ENCODE peak calls at places on chromosome 1, in six cellular contexts. One of them, this sample, is unnamed.
A peak's percentile ranks its signal among the peaks of the same experiment; 100 is the strongest.

GRCh38 chr1:17265162-17265561 is 16.3 kb downstream of the PADI3 start:
- DNase-seq in body of pancreas: no peak
- DNase-seq in cardiac muscle cell: no peak
- DNase-seq in hepatocyte: peak; percentile 26
- DNase-seq in RWPE1: peak; percentile 68
- DNase-seq in H9: peak; percentile 62
- DNase-seq in this sample: no peak

GRCh38 chr1:4061521-4062031 is 161.5 kb upstream of the C1orf174 start:
- DNase-seq in hepatocyte: no peak
- DNase-seq in body of pancreas: no peak
- DNase-seq in RWPE1: no peak
- DNase-seq in H9: no peak
- DNase-seq in cardiac muscle cell: no peak
- DNase-seq in this sample: no peak

GRCh38 chr1:211935448-211935970 is 99.8 kb downstream of the INTS7 start:
- DNase-seq in body of pancreas: no peak
- DNase-seq in H9: no peak
- DNase-seq in hepatocyte: no peak
- DNase-seq in cardiac muscle cell: no peak
- DNase-seq in RWPE1: no peak
- DNase-seq in this sample: no peak

GRCh38 chr1:37325509-37326437 is 148.6 kb upstream of the ZC3H12A start:
- DNase-seq in cardiac muscle cell: no peak
- DNase-seq in H9: peak; percentile 73
- DNase-seq in hepatocyte: no peak
- DNase-seq in RWPE1: no peak
- DNase-seq in body of pancreas: no peak
- DNase-seq in this sample: no peak

GRCh38 chr1:247294282-247294681 is 37.4 kb downstream of the ZNF496 start:
- DNase-seq in hepatocyte: no peak
- DNase-seq in RWPE1: peak; percentile 29
- DNase-seq in cardiac muscle cell: peak; percentile 77
- DNase-seq in body of pancreas: no peak
- DNase-seq in H9: no peak
- DNase-seq in this sample: no peak

GRCh38 chr1:231663211-231663792 is 36.7 kb downstream of the DISC1 start:
- DNase-seq in H9: no peak
- DNase-seq in cardiac muscle cell: peak; percentile 42
- DNase-seq in RWPE1: no peak
- DNase-seq in hepatocyte: no peak
- DNase-seq in body of pancreas: no peak
- DNase-seq in this sample: no peak

GRCh38 chr1:206430031-206430983 is 40.0 kb upstream of the IKBKE start:
- DNase-seq in RWPE1: peak; percentile 56
- DNase-seq in H9: no peak
- DNase-seq in cardiac muscle cell: peak; percentile 86
- DNase-seq in hepatocyte: no peak
- DNase-seq in body of pancreas: no peak
- DNase-seq in this sample: no peak

GRCh38 chr1:198669023-198669698 is 30.3 kb downstream of the PTPRC start:
- DNase-seq in RWPE1: peak; percentile 96
- DNase-seq in cardiac muscle cell: peak; percentile 84
- DNase-seq in body of pancreas: no peak
- DNase-seq in H9: no peak
- DNase-seq in hepatocyte: peak; percentile 9
- DNase-seq in this sample: no peak

GRCh38 chr1:69836961-69837636 is 269.4 kb downstream of the LRRC7 start:
- DNase-seq in H9: no peak
- DNase-seq in hepatocyte: no peak
- DNase-seq in RWPE1: no peak
- DNase-seq in cardiac muscle cell: peak; percentile 32
- DNase-seq in body of pancreas: no peak
- DNase-seq in this sample: no peak

GRCh38 chr1:94235189-94236020 is 2.0 kb downstream of the ARHGAP29 start:
- DNase-seq in H9: no peak
- DNase-seq in body of pancreas: no peak
- DNase-seq in RWPE1: no peak
- DNase-seq in hepatocyte: no peak
- DNase-seq in cardiac muscle cell: peak; percentile 32
- DNase-seq in this sample: no peak

GRCh38 chr1:11309385-11309784 is 36.4 kb downstream of the UBIAD1 start:
- DNase-seq in RWPE1: no peak
- DNase-seq in body of pancreas: no peak
- DNase-seq in hepatocyte: no peak
- DNase-seq in H9: no peak
- DNase-seq in cardiac muscle cell: no peak
- DNase-seq in this sample: no peak

GRCh38 chr1:215606564-215607168 is 39.6 kb downstream of the KCTD3 start:
- DNase-seq in body of pancreas: no peak
- DNase-seq in RWPE1: peak; percentile 17
- DNase-seq in cardiac muscle cell: peak; percentile 37
- DNase-seq in H9: no peak
- DNase-seq in hepatocyte: peak; percentile 25
- DNase-seq in this sample: no peak

GRCh38 chr1:44050261-44050660 is 19.0 kb upstream of the SLC6A9 start:
- DNase-seq in H9: no peak
- DNase-seq in cardiac muscle cell: peak; percentile 76
- DNase-seq in RWPE1: no peak
- DNase-seq in body of pancreas: no peak
- DNase-seq in hepatocyte: no peak
- DNase-seq in this sample: no peak

GRCh38 chr1:87134061-87134460 is 194.6 kb upstream of the LMO4 start:
- DNase-seq in cardiac muscle cell: no peak
- DNase-seq in body of pancreas: no peak
- DNase-seq in RWPE1: no peak
- DNase-seq in hepatocyte: no peak
- DNase-seq in H9: no peak
- DNase-seq in this sample: no peak

GRCh38 chr1:44812822-44813543 is 4.7 kb downstream of the BTBD19 start:
- DNase-seq in RWPE1: no peak
- DNase-seq in H9: peak; percentile 57
- DNase-seq in body of pancreas: peak; percentile 36
- DNase-seq in hepatocyte: no peak
- DNase-seq in cardiac muscle cell: no peak
- DNase-seq in this sample: no peak

GRCh38 chr1:62321438-62321837 is 2.2 kb upstream of the KANK4 start:
- DNase-seq in cardiac muscle cell: peak; percentile 40
- DNase-seq in H9: no peak
- DNase-seq in RWPE1: peak; percentile 88
- DNase-seq in hepatocyte: peak; percentile 75
- DNase-seq in body of pancreas: no peak
- DNase-seq in this sample: no peak

DNA sequence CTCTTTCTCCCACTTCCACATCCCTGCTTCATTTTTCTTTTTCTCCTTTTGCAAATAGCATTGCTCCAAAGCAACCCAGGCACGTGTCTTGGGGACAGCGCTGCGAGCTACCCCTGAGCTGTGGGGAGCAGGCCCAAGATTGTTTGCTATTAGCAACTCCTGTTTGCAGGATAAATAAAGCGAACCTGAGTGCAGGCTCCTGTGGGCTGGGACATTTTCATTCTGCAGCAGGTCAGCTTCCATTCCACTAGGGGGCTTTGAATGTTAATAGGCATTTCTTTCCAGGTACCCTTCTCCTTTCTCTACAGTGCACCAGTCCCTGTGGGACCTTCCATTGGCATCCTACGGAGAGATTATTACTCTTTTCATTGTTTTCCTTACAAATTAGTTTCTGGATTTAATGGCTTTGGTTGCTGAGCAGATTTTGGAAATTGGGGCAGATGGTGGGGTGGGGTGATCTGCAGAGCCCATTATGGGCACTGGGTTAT is 54.0 kb downstream of the OLFML3 start:
- DNase-seq in cardiac muscle cell: peak; percentile 24
- DNase-seq in hepatocyte: peak; percentile 55
- DNase-seq in H9: peak; percentile 72
- DNase-seq in body of pancreas: no peak
- DNase-seq in RWPE1: peak; percentile 51
- DNase-seq in this sample: no peak
- H3K27ac ChIP-seq in cardiac muscle cell: no peak overlapping the region
- H3K27ac ChIP-seq in hepatocyte: peak overlapping the region; percentile 79
- H3K27ac ChIP-seq in H9: peak overlapping the region; percentile 77
- H3K27ac ChIP-seq in body of pancreas: no peak overlapping the region
- H3K27ac ChIP-seq in RWPE1: no peak overlapping the region
- H3K27ac ChIP-seq in this sample: no peak overlapping the region

DNA sequence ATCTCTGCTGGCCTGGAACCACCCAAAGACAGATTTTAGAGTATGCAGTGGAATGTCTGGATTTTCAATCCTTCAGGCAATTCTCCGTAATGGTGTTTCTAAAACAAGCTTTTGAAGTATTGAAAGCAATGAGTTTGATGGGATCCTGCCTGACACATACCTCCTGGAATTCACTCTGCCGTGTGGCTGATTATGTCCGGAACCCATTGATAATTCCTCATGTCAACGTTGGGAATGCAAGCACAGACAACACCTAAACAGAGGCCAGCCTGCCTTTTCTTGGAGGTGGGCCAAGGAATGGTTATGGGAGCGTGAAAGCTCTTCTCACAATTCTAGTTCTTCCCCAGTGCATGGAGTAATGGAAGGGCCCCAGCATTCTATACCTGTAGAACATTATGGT is 168.9 kb upstream of the HMCN1 start:
- DNase-seq in cardiac muscle cell: peak; percentile 33
- DNase-seq in RWPE1: peak; percentile 95
- DNase-seq in hepatocyte: peak; percentile 25
- DNase-seq in body of pancreas: no peak
- DNase-seq in H9: no peak
- DNase-seq in this sample: no peak
- H3K27ac ChIP-seq in cardiac muscle cell: peak overlapping the region; percentile 18
- H3K27ac ChIP-seq in RWPE1: peak overlapping the region; percentile 22
- H3K27ac ChIP-seq in hepatocyte: no peak overlapping the region
- H3K27ac ChIP-seq in body of pancreas: no peak overlapping the region
- H3K27ac ChIP-seq in H9: no peak overlapping the region
- H3K27ac ChIP-seq in this sample: no peak overlapping the region

DNA sequence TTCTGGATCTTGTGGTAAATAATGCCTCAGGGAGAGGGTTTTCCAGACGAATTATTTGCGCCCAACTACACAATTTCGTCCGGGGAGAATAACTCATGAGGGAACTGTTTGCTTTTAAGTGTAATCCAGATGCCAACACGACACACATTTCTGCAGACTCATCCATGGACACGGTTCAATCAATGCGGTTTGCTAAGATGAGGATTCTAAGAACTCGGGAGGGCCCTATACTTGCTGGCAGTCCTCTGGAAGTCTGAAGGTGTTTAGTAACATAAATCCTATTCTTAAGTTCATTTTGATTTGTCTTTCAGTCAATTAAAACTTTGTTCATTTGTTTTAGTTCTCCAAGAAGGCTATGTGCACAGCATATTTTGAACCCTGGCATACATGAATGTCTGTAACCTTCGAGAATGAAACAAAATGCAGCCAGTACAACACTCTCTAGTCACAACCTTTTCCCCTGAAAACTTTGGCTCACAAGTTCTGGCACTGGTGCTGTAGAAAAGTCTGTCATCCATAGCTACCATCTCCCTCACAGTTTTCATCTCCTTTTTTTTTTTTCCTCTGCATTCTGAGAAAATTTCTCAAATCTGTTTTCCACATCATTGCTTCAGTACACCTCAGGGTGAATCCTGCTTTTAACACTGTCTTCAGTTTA is 38.8 kb downstream of the DIPK1A start:
- DNase-seq in RWPE1: no peak
- DNase-seq in body of pancreas: no peak
- DNase-seq in H9: no peak
- DNase-seq in hepatocyte: no peak
- DNase-seq in cardiac muscle cell: no peak
- DNase-seq in this sample: no peak
- H3K27ac ChIP-seq in RWPE1: no peak overlapping the region
- H3K27ac ChIP-seq in body of pancreas: no peak overlapping the region
- H3K27ac ChIP-seq in H9: no peak overlapping the region
- H3K27ac ChIP-seq in hepatocyte: no peak overlapping the region
- H3K27ac ChIP-seq in cardiac muscle cell: no peak overlapping the region
- H3K27ac ChIP-seq in this sample: no peak overlapping the region

DNA sequence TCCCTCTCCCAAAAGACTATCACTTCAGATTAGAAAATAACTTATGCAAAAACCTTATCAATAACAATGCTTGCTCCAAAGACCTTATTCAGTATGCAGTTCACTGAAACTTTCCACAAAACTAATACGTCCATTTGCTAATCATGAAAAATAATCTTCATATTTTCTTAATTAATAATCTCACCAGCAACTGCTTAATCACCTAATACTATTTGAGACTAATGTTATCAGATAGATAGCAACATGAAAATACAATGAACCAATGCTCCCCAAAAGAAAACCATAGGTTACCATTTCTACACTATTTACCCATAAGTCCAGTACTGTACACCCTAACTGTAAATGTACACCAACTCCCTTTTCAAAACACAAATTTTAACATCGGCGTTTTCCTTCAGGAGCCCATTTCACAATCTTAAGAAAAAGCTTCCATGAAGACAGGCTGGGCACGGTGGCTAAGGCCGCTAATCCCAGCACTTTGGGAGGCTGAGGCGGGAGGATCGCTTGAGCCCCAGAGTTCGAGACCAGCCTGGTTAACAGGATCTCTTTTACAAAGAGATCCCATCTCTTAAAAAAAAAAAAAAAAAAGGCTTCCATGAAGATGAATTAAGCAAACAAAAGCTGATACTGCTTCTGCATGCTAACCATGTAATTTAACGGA is 1.7 kb downstream of the GNB1 start:
- DNase-seq in hepatocyte: no peak
- DNase-seq in H9: no peak
- DNase-seq in RWPE1: no peak
- DNase-seq in cardiac muscle cell: no peak
- DNase-seq in body of pancreas: no peak
- DNase-seq in this sample: no peak
- H3K27ac ChIP-seq in hepatocyte: peak overlapping the region; percentile 99
- H3K27ac ChIP-seq in H9: no peak overlapping the region
- H3K27ac ChIP-seq in RWPE1: peak overlapping the region; percentile 93
- H3K27ac ChIP-seq in cardiac muscle cell: peak overlapping the region; percentile 98
- H3K27ac ChIP-seq in body of pancreas: peak overlapping the region; percentile 91
- H3K27ac ChIP-seq in this sample: peak overlapping the region; percentile 71